ENCODE peak calls at places on chromosomes 2 and 18, in seven cellular contexts. One of them, this sample, is unnamed.

GRCh38 chr2:85898881-85899280 is 10.1 kb upstream of the ST3GAL5 start:
- DNase-seq in PC-3: no peak
- DNase-seq in GM23248: no peak
- DNase-seq in NCI-H510A treated with DMSO at 0.1 percent for 48 hours: no peak
- DNase-seq in stimulated activated CD4-positive, alpha-beta T cell treated with anti-CD3 and anti-CD28 coated beads, Interleukin-15, amount 100 ng/mL, for 24 hours: no peak
- DNase-seq in KG1: no peak
- DNase-seq in fibroblast of the aortic adventitia: no peak
- DNase-seq in this sample: no peak

GRCh38 chr2:98936133-98936916 is at the start of gene CRACDL:
- DNase-seq in PC-3: peak; percentile 32
- DNase-seq in GM23248: peak; percentile 69
- DNase-seq in NCI-H510A treated with DMSO at 0.1 percent for 48 hours: no peak
- DNase-seq in stimulated activated CD4-positive, alpha-beta T cell treated with anti-CD3 and anti-CD28 coated beads, Interleukin-15, amount 100 ng/mL, for 24 hours: peak; percentile 51
- DNase-seq in KG1: no peak
- DNase-seq in fibroblast of the aortic adventitia: no peak
- DNase-seq in this sample: peak; percentile 44

GRCh38 chr2:212940816-212941215 is 210.6 kb downstream of the IKZF2 start:
- DNase-seq in PC-3: peak; percentile 75
- DNase-seq in GM23248: peak; percentile 43
- DNase-seq in NCI-H510A treated with DMSO at 0.1 percent for 48 hours: peak; percentile 93
- DNase-seq in stimulated activated CD4-positive, alpha-beta T cell treated with anti-CD3 and anti-CD28 coated beads, Interleukin-15, amount 100 ng/mL, for 24 hours: no peak
- DNase-seq in KG1: no peak
- DNase-seq in fibroblast of the aortic adventitia: peak; percentile 55
- DNase-seq in this sample: peak; percentile 81

GRCh38 chr2:229235136-229235914 is 35.8 kb downstream of the PID1 start:
- DNase-seq in PC-3: peak; percentile 41
- DNase-seq in GM23248: peak; percentile 48
- DNase-seq in NCI-H510A treated with DMSO at 0.1 percent for 48 hours: no peak
- DNase-seq in stimulated activated CD4-positive, alpha-beta T cell treated with anti-CD3 and anti-CD28 coated beads, Interleukin-15, amount 100 ng/mL, for 24 hours: no peak
- DNase-seq in KG1: no peak
- DNase-seq in fibroblast of the aortic adventitia: peak; percentile 47
- DNase-seq in this sample: no peak

GRCh38 chr2:8627019-8627691 is 54.7 kb upstream of the ID2 start:
- DNase-seq in PC-3: peak; percentile 50
- DNase-seq in GM23248: no peak
- DNase-seq in NCI-H510A treated with DMSO at 0.1 percent for 48 hours: no peak
- DNase-seq in stimulated activated CD4-positive, alpha-beta T cell treated with anti-CD3 and anti-CD28 coated beads, Interleukin-15, amount 100 ng/mL, for 24 hours: no peak
- DNase-seq in KG1: no peak
- DNase-seq in fibroblast of the aortic adventitia: no peak
- DNase-seq in this sample: no peak

GRCh38 chr18:57845468-57846103 is 42.5 kb upstream of the ATP8B1 start:
- DNase-seq in PC-3: no peak
- DNase-seq in GM23248: no peak
- DNase-seq in NCI-H510A treated with DMSO at 0.1 percent for 48 hours: no peak
- DNase-seq in stimulated activated CD4-positive, alpha-beta T cell treated with anti-CD3 and anti-CD28 coated beads, Interleukin-15, amount 100 ng/mL, for 24 hours: no peak
- DNase-seq in KG1: no peak
- DNase-seq in fibroblast of the aortic adventitia: peak; percentile 47
- DNase-seq in this sample: no peak

GRCh38 chr2:43057026-43057741 is 169.2 kb downstream of the ZFP36L2 start:
- DNase-seq in PC-3: peak; percentile 23
- DNase-seq in GM23248: no peak
- DNase-seq in NCI-H510A treated with DMSO at 0.1 percent for 48 hours: no peak
- DNase-seq in stimulated activated CD4-positive, alpha-beta T cell treated with anti-CD3 and anti-CD28 coated beads, Interleukin-15, amount 100 ng/mL, for 24 hours: no peak
- DNase-seq in KG1: no peak
- DNase-seq in fibroblast of the aortic adventitia: no peak
- DNase-seq in this sample: no peak

GRCh38 chr18:58541789-58542425 is 87.0 kb downstream of the ALPK2 start:
- DNase-seq in PC-3: peak; percentile 94
- DNase-seq in GM23248: peak; percentile 98
- DNase-seq in NCI-H510A treated with DMSO at 0.1 percent for 48 hours: no peak
- DNase-seq in stimulated activated CD4-positive, alpha-beta T cell treated with anti-CD3 and anti-CD28 coated beads, Interleukin-15, amount 100 ng/mL, for 24 hours: peak; percentile 74
- DNase-seq in KG1: no peak
- DNase-seq in fibroblast of the aortic adventitia: peak; percentile 91
- DNase-seq in this sample: peak; percentile 99

GRCh38 chr2:176325732-176326131 is 56.5 kb downstream of the MTX2 start:
- DNase-seq in PC-3: no peak
- DNase-seq in GM23248: no peak
- DNase-seq in NCI-H510A treated with DMSO at 0.1 percent for 48 hours: no peak
- DNase-seq in stimulated activated CD4-positive, alpha-beta T cell treated with anti-CD3 and anti-CD28 coated beads, Interleukin-15, amount 100 ng/mL, for 24 hours: no peak
- DNase-seq in KG1: no peak
- DNase-seq in fibroblast of the aortic adventitia: no peak
- DNase-seq in this sample: peak; percentile 10

GRCh38 chr18:22913861-22914260 is 19.3 kb upstream of the RBBP8 start:
- DNase-seq in PC-3: peak; percentile 97
- DNase-seq in GM23248: no peak
- DNase-seq in NCI-H510A treated with DMSO at 0.1 percent for 48 hours: peak; percentile 89
- DNase-seq in stimulated activated CD4-positive, alpha-beta T cell treated with anti-CD3 and anti-CD28 coated beads, Interleukin-15, amount 100 ng/mL, for 24 hours: no peak
- DNase-seq in KG1: no peak
- DNase-seq in fibroblast of the aortic adventitia: no peak
- DNase-seq in this sample: peak; percentile 79

GRCh38 chr2:151851761-151852160 is 23.5 kb upstream of the ARL5A start:
- DNase-seq in PC-3: peak; percentile 19
- DNase-seq in GM23248: peak; percentile 40
- DNase-seq in NCI-H510A treated with DMSO at 0.1 percent for 48 hours: no peak
- DNase-seq in stimulated activated CD4-positive, alpha-beta T cell treated with anti-CD3 and anti-CD28 coated beads, Interleukin-15, amount 100 ng/mL, for 24 hours: no peak
- DNase-seq in KG1: no peak
- DNase-seq in fibroblast of the aortic adventitia: peak; percentile 8
- DNase-seq in this sample: peak; percentile 83

GRCh38 chr2:110770696-110771425 is 38.5 kb downstream of the ACOXL start:
- DNase-seq in PC-3: peak; percentile 83
- DNase-seq in GM23248: peak; percentile 77
- DNase-seq in NCI-H510A treated with DMSO at 0.1 percent for 48 hours: peak; percentile 86
- DNase-seq in stimulated activated CD4-positive, alpha-beta T cell treated with anti-CD3 and anti-CD28 coated beads, Interleukin-15, amount 100 ng/mL, for 24 hours: no peak
- DNase-seq in KG1: no peak
- DNase-seq in fibroblast of the aortic adventitia: peak; percentile 20
- DNase-seq in this sample: peak; percentile 51

GRCh38 chr2:113136828-113137775 is 9.7 kb downstream of the IL1RN start:
- DNase-seq in PC-3: peak; percentile 74
- DNase-seq in GM23248: peak; percentile 64
- DNase-seq in NCI-H510A treated with DMSO at 0.1 percent for 48 hours: peak; percentile 57
- DNase-seq in stimulated activated CD4-positive, alpha-beta T cell treated with anti-CD3 and anti-CD28 coated beads, Interleukin-15, amount 100 ng/mL, for 24 hours: peak; percentile 51
- DNase-seq in KG1: peak; percentile 27
- DNase-seq in fibroblast of the aortic adventitia: peak; percentile 64
- DNase-seq in this sample: peak; percentile 60

GRCh38 chr2:237691200-237691907 is 64.0 kb downstream of the LRRFIP1 start:
- DNase-seq in PC-3: peak; percentile 24
- DNase-seq in GM23248: no peak
- DNase-seq in NCI-H510A treated with DMSO at 0.1 percent for 48 hours: no peak
- DNase-seq in stimulated activated CD4-positive, alpha-beta T cell treated with anti-CD3 and anti-CD28 coated beads, Interleukin-15, amount 100 ng/mL, for 24 hours: peak; percentile 60
- DNase-seq in KG1: no peak
- DNase-seq in fibroblast of the aortic adventitia: no peak
- DNase-seq in this sample: no peak

GRCh38 chr18:2424420-2424819 is 146.9 kb downstream of the METTL4 start:
- DNase-seq in PC-3: peak; percentile 58
- DNase-seq in GM23248: peak; percentile 40
- DNase-seq in NCI-H510A treated with DMSO at 0.1 percent for 48 hours: no peak
- DNase-seq in stimulated activated CD4-positive, alpha-beta T cell treated with anti-CD3 and anti-CD28 coated beads, Interleukin-15, amount 100 ng/mL, for 24 hours: no peak
- DNase-seq in KG1: no peak
- DNase-seq in fibroblast of the aortic adventitia: no peak
- DNase-seq in this sample: no peak

GRCh38 chr2:27833931-27834330 is 56.3 kb downstream of the RBKS start:
- DNase-seq in PC-3: no peak
- DNase-seq in GM23248: peak; percentile 74
- DNase-seq in NCI-H510A treated with DMSO at 0.1 percent for 48 hours: no peak
- DNase-seq in stimulated activated CD4-positive, alpha-beta T cell treated with anti-CD3 and anti-CD28 coated beads, Interleukin-15, amount 100 ng/mL, for 24 hours: no peak
- DNase-seq in KG1: no peak
- DNase-seq in fibroblast of the aortic adventitia: peak; percentile 29
- DNase-seq in this sample: peak; percentile 83

GRCh38 chr18:58110398-58110797 is 66.4 kb downstream of the NEDD4L start:
- DNase-seq in PC-3: no peak
- DNase-seq in GM23248: no peak
- DNase-seq in NCI-H510A treated with DMSO at 0.1 percent for 48 hours: no peak
- DNase-seq in stimulated activated CD4-positive, alpha-beta T cell treated with anti-CD3 and anti-CD28 coated beads, Interleukin-15, amount 100 ng/mL, for 24 hours: no peak
- DNase-seq in KG1: no peak
- DNase-seq in fibroblast of the aortic adventitia: no peak
- DNase-seq in this sample: no peak

GRCh38 chr18:37385846-37386435 is 179.7 kb downstream of the CELF4 start:
- DNase-seq in PC-3: peak; percentile 47
- DNase-seq in GM23248: peak; percentile 26
- DNase-seq in NCI-H510A treated with DMSO at 0.1 percent for 48 hours: peak; percentile 77
- DNase-seq in stimulated activated CD4-positive, alpha-beta T cell treated with anti-CD3 and anti-CD28 coated beads, Interleukin-15, amount 100 ng/mL, for 24 hours: no peak
- DNase-seq in KG1: peak; percentile 13
- DNase-seq in fibroblast of the aortic adventitia: peak; percentile 60
- DNase-seq in this sample: peak; percentile 58

GRCh38 chr18:68428026-68428425 is 286.9 kb downstream of the TMX3 start:
- DNase-seq in PC-3: peak; percentile 84
- DNase-seq in GM23248: peak; percentile 92
- DNase-seq in NCI-H510A treated with DMSO at 0.1 percent for 48 hours: peak; percentile 41
- DNase-seq in stimulated activated CD4-positive, alpha-beta T cell treated with anti-CD3 and anti-CD28 coated beads, Interleukin-15, amount 100 ng/mL, for 24 hours: no peak
- DNase-seq in KG1: no peak
- DNase-seq in fibroblast of the aortic adventitia: peak; percentile 73
- DNase-seq in this sample: peak; percentile 83